ENCODE peak calls at places on chromosomes 7 and 10, in four cellular contexts. O is CD8-positive, alpha-beta T cell; A is choroid plexus epithelial cell; X is WERI-Rb-1. J is an unnamed sample.

GRCh38 chr10:88525371-88526079 is 57.6 kb downstream of the RNLS start:
- DNase-seq in O (no peak), A (peak), X (no peak), J (peak)

GRCh38 chr10:24360286-24361127 is 151.6 kb downstream of the KIAA1217 start:
- DNase-seq in O (no peak), A (peak), X (peak), J (peak)

GRCh38 chr7:143361552-143362125 is 874 bp downstream of the FAM131B start:
- DNase-seq in O (no peak), A (no peak), X (no peak), J (peak)

GRCh38 chr7:71871446-71871845 is 540.7 kb downstream of the CALN1 start:
- DNase-seq in O (no peak), A (no peak), X (no peak), J (no peak)

GRCh38 chr10:44386546-44387052 is 1.7 kb upstream of the CXCL12 start:
- DNase-seq in O (peak), A (peak), X (peak), J (peak)

GRCh38 chr7:104469135-104469820 is 140.9 kb downstream of the LHFPL3 start:
- DNase-seq in O (no peak), A (no peak), X (no peak), J (no peak)

GRCh38 chr7:70694909-70695803 is 436.8 kb upstream of the GALNT17 start:
- DNase-seq in O (peak), A (peak), X (peak), J (peak)

GRCh38 chr10:17273403-17273802 is 45.4 kb downstream of the VIM start:
- DNase-seq in O (no peak), A (peak), X (no peak), J (peak)

GRCh38 chr7:157952841-157953645 is 616.2 kb downstream of the DNAJB6 start:
- DNase-seq in O (no peak), A (no peak), X (no peak), J (no peak)

GRCh38 chr7:74371381-74372059 is 82.2 kb upstream of the GTF2IRD1 start:
- DNase-seq in O (no peak), A (no peak), X (peak), J (no peak)

GRCh38 chr10:24449334-24449740 is 240.4 kb downstream of the KIAA1217 start:
- DNase-seq in O (no peak), A (peak), X (no peak), J (peak)

GRCh38 chr7:106367018-106367420 is 82.2 kb upstream of the NAMPT start:
- DNase-seq in O (no peak), A (peak), X (peak), J (peak)

GRCh38 chr10:43407148-43407575 is 1.8 kb downstream of the HNRNPF start:
- DNase-seq in O (peak), A (peak), X (peak), J (peak)

GRCh38 chr10:43078986-43079273 is 2.1 kb downstream of the RET start:
- DNase-seq in O (peak), A (peak), X (peak), J (peak)

GRCh38 chr7:123282181-123282580 is 82.4 kb upstream of the SLC13A1 start:
- DNase-seq in O (no peak), A (peak), X (no peak), J (no peak)

GRCh38 chr10:97355571-97355975 is 21.0 kb upstream of the FRAT2 start:
- DNase-seq in O (no peak), A (peak), X (no peak), J (peak)

GRCh38 chr7:121081327-121081936 is 92.9 kb downstream of the CPED1 start:
- DNase-seq in O (no peak), A (peak), X (no peak), J (peak)

GRCh38 chr10:44998146-44998631 is 2.5 kb upstream of the ZNF22 start:
- DNase-seq in O (no peak), A (peak), X (no peak), J (no peak)

GRCh38 chr10:13685885-13686284 is 99.1 kb downstream of the PRPF18 start:
- DNase-seq in O (no peak), A (no peak), X (no peak), J (no peak)

GRCh38 chr7:47807756-47808155 is 140.5 kb downstream of the PKD1L1 start:
- DNase-seq in O (no peak), A (no peak), X (no peak), J (no peak)

GRCh38 chr7:107600816-107601215 is 20.8 kb downstream of the BCAP29 start:
- DNase-seq in O (no peak), A (no peak), X (no peak), J (no peak)

GRCh38 chr10:132397671-132398565 is 918 bp downstream of the PWWP2B start:
- DNase-seq in O (peak), A (peak), X (peak), J (peak)

GRCh38 chr7:131072505-131073091 is 255.1 kb upstream of the MKLN1 start:
- DNase-seq in O (no peak), A (peak), X (no peak), J (no peak)

GRCh38 chr10:37269554-37270256 is 144.3 kb downstream of the ANKRD30A start:
- DNase-seq in O (no peak), A (no peak), X (no peak), J (no peak)

GRCh38 chr10:6607187-6607586 is 27.1 kb upstream of the PRKCQ start:
- DNase-seq in O (peak), A (no peak), X (no peak), J (no peak)

GRCh38 chr10:79310911-79311573 is 36.2 kb upstream of the PPIF start:
- DNase-seq in O (no peak), A (no peak), X (no peak), J (no peak)

GRCh38 chr7:77439572-77439971 is 23.4 kb upstream of the GSAP start:
- DNase-seq in O (no peak), A (peak), X (peak), J (no peak)

GRCh38 chr10:82683989-82684388 is 809.0 kb downstream of the NRG3 start:
- DNase-seq in O (no peak), A (no peak), X (peak), J (no peak)

GRCh38 chr7:127776776-127777390 is 124.9 kb downstream of the SND1 start:
- DNase-seq in O (no peak), A (peak), X (no peak), J (peak)

GRCh38 chr10:32393942-32394341 is 47.0 kb upstream of the EPC1 start:
- DNase-seq in O (no peak), A (no peak), X (no peak), J (no peak)

GRCh38 chr7:141598408-141598807 is 47.2 kb downstream of the AGK start:
- DNase-seq in O (no peak), A (no peak), X (no peak), J (no peak)

GRCh38 chr10:56178210-56178609 is 182.8 kb downstream of the ZWINT start:
- DNase-seq in O (no peak), A (no peak), X (no peak), J (no peak)

GRCh38 chr7:1117321-1117928 is 29.5 kb downstream of the GPER1 start:
- DNase-seq in O (no peak), A (no peak), X (no peak), J (no peak)
- H3K4me3 ChIP-seq in O (no peak), A (no peak), X (no peak), J (no peak)

GRCh38 chr7:27123477-27124053 is 7.0 kb downstream of the HOXA4 start:
- DNase-seq in O (no peak), A (no peak), X (no peak), J (no peak)
- H3K4me3 ChIP-seq in O (no peak), A (no peak), X (no peak), J (no peak)

DNA sequence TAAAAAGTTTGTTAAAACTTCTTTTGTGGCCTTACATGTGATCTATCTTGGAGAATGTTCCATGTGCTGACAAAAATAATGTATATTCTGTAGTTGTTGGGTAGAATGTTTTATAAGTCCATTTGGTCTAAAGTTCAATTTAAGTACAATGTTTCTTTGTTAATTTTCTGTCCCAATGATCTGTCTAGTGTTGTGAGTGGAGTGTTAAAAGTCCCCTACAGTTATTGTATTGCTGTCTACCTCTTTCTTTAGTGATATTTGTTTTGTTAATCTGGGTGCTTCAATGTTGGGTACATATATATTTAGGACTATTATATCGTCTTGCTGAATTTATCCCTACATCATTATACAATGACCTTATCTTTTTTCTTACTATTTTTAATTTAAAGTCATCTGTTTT is 6.9 kb downstream of the TMEM140 start:
- DNase-seq in O (no peak), A (no peak), X (no peak), J (no peak)
- H3K4me3 ChIP-seq in O (no peak), A (no peak), X (no peak), J (no peak)

GRCh38 chr7:101823086-101823485 is 5.7 kb downstream of the CUX1 start:
- DNase-seq in O (no peak), A (peak), X (no peak), J (no peak)
- H3K4me3 ChIP-seq in O (no peak), A (no peak), X (no peak), J (no peak)

GRCh38 chr7:76233538-76234281 is 32.0 kb downstream of the SRRM3 start:
- DNase-seq in O (no peak), A (no peak), X (peak), J (no peak)

GRCh38 chr7:76232698-76233097 is 31.0 kb downstream of the SRRM3 start:
- DNase-seq in O (no peak), A (no peak), X (peak), J (no peak)

GRCh38 chr7:76236226-76236625 is 34.5 kb downstream of the SRRM3 start:
- DNase-seq in O (no peak), A (no peak), X (no peak), J (no peak)

GRCh38 chr7:76234282-76234584 is 32.5 kb downstream of the SRRM3 start:
- DNase-seq in O (no peak), A (no peak), X (no peak), J (no peak)

DNA sequence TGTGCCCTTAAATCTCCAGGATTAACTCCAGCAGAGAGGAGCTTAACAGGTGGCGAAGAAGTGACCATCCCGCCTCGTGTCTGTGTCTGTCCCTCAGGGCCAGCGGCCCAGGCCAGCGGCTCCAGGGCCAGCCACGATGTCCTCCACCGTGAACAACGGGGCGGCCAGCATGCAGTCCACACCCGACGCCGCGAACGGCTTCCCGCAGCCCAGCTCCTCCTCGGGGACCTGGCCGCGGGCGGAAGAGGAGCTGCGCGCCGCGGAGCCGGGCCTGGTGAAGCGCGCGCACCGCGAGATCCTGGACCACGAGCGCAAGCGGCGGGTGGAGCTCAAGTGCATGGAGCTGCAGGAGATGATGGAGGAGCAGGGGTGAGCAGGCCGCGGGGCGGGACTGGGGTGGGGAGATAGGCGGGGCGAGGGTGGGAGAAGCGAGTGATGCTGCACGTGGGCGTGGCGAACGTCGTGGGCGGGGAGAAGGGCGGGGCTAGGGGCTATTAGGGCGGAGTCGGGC is 33.3 kb downstream of the SRRM3 start:
- DNase-seq in O (peak), A (peak), X (peak), J (peak)
- H3K4me3 ChIP-seq in O (peak), A (peak), X (peak), J (no peak)

GRCh38 chr7:155847821-155848435 is 35.7 kb upstream of the SHH start:
- DNase-seq in O (no peak), A (no peak), X (no peak), J (no peak)

GRCh38 chr7:155844526-155844925 is 32.3 kb upstream of the SHH start:
- DNase-seq in O (no peak), A (no peak), X (no peak), J (no peak)

GRCh38 chr7:155845226-155845625 is 33.0 kb upstream of the SHH start:
- DNase-seq in O (no peak), A (no peak), X (no peak), J (no peak)

GRCh38 chr7:155846936-155847335 is 34.7 kb upstream of the SHH start:
- DNase-seq in O (no peak), A (no peak), X (no peak), J (no peak)

DNA sequence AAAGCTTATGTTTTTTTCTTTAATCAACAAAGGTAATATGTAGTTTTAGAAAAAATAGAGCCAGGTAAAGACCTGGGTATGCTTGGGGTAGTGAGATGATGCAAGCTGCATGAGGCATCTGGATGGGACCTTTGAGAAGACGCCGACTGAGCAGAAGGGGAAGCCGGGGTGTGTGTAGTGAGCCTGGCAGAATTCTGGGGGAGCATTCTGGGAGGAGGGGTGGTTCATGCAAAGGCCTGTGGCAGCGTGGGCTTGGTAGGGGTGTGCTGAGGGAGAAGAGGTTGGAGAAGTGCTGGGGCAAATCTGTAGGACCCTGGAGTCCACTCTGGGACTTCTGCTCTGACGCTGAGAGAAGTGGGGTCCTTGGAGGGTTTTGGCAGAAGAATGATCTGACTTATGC is 33.9 kb upstream of the SHH start:
- DNase-seq in O (no peak), A (no peak), X (no peak), J (no peak)
- H3K4me3 ChIP-seq in O (no peak), A (no peak), X (no peak), J (no peak)

GRCh38 chr10:117552156-117552620 is 9.6 kb downstream of the EMX2 start:
- DNase-seq in O (no peak), A (no peak), X (no peak), J (no peak)

GRCh38 chr10:117553171-117553814 is 10.7 kb downstream of the EMX2 start:
- DNase-seq in O (no peak), A (no peak), X (no peak), J (no peak)

GRCh38 chr10:117551322-117552155 is 9.0 kb downstream of the EMX2 start:
- DNase-seq in O (no peak), A (no peak), X (no peak), J (no peak)

GRCh38 chr10:117553815-117554172 is 11.2 kb downstream of the EMX2 start:
- DNase-seq in O (no peak), A (no peak), X (no peak), J (no peak)

GRCh38 chr10:117552759-117553158 is 10.2 kb downstream of the EMX2 start:
- DNase-seq in O (no peak), A (no peak), X (no peak), J (no peak)
- H3K4me3 ChIP-seq in O (no peak), A (no peak), X (no peak), J (peak)

GRCh38 chr7:151349507-151349853 is 7.9 kb downstream of the NUB1 start:
- DNase-seq in O (no peak), A (no peak), X (no peak), J (no peak)
- H3K4me3 ChIP-seq in O (peak), A (no peak), X (no peak), J (no peak)

DNA sequence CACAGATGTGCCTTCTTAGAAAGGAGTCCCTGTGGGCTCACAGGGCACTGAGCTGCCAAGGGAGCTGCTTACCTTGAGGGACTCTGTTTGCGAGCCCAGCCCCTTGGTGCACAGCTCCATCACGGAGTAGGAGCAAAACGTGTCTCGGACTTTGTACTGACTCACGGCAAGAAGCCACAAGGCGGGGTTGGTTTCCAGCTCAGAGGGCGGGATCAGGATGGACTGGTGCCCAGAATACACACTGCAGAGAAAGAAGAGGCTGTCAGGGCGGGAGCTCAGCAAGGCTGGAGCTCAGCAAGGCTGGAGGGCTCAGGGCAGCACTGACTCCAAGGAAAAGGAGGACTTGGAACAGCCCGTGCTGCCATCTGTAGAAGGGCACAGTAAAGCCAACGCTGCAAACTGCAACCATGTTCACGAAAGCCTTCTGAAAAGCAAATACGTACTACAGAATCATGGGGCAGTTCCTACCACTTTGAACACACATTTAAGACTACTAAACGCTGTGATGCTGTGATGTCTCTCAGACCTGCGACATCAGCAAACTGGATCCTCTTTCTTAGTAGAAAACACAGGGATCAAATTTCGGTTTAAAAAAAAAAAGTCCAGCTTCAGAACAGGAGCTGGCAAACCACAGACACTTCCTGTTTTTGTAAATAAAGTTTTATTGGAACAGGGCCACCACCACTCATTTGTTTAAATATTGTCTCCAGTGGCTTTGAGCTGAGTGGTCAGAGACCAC is 194.3 kb downstream of the ZMYND11 start:
- DNase-seq in O (peak), A (peak), X (no peak), J (peak)
- H3K4me3 ChIP-seq in O (no peak), A (peak), X (no peak), J (peak)

J was measured in adipocyte.